ENCODE peak calls at places on chromosomes 4 and X, in eight cellular contexts. One of them, this sample, is unnamed.

GRCh38 chrX:110180176-110180927 is 137.5 kb downstream of the AMMECR1 start:
- DNase-seq in GM12878: no peak
- DNase-seq in sigmoid colon: no peak
- DNase-seq in tibial nerve: no peak
- DNase-seq in SK-N-SH: no peak
- DNase-seq in stomach: no peak
- DNase-seq in K562: no peak
- DNase-seq in suprapubic skin: no peak
- DNase-seq in this sample: no peak

GRCh38 chr4:78569291-78569821 is 17.8 kb downstream of the ANXA3 start:
- DNase-seq in K562: no peak
- DNase-seq in suprapubic skin: no peak
- DNase-seq in stomach: no peak
- DNase-seq in SK-N-SH: no peak
- DNase-seq in GM12878: no peak
- DNase-seq in sigmoid colon: no peak
- DNase-seq in tibial nerve: no peak
- DNase-seq in this sample: no peak

GRCh38 chr4:16598241-16599224 is 299.9 kb downstream of the LDB2 start:
- DNase-seq in sigmoid colon: no peak
- DNase-seq in K562: no peak
- DNase-seq in SK-N-SH: no peak
- DNase-seq in GM12878: no peak
- DNase-seq in tibial nerve: no peak
- DNase-seq in suprapubic skin: no peak
- DNase-seq in stomach: no peak
- DNase-seq in this sample: no peak

GRCh38 chr4:31051565-31051964 is 331.4 kb downstream of the PCDH7 start:
- DNase-seq in SK-N-SH: no peak
- DNase-seq in K562: no peak
- DNase-seq in stomach: no peak
- DNase-seq in sigmoid colon: no peak
- DNase-seq in suprapubic skin: no peak
- DNase-seq in tibial nerve: no peak
- DNase-seq in GM12878: no peak
- DNase-seq in this sample: no peak

GRCh38 chr4:120731561-120731960 is 191.0 kb downstream of the PRDM5 start:
- DNase-seq in tibial nerve: no peak
- DNase-seq in GM12878: no peak
- DNase-seq in sigmoid colon: no peak
- DNase-seq in stomach: no peak
- DNase-seq in K562: no peak
- DNase-seq in suprapubic skin: no peak
- DNase-seq in SK-N-SH: no peak
- DNase-seq in this sample: no peak

GRCh38 chr4:186904104-186904503 is 180.4 kb upstream of the FAT1 start:
- DNase-seq in K562: no peak
- DNase-seq in SK-N-SH: no peak
- DNase-seq in GM12878: no peak
- DNase-seq in tibial nerve: no peak
- DNase-seq in sigmoid colon: no peak
- DNase-seq in suprapubic skin: no peak
- DNase-seq in stomach: no peak
- DNase-seq in this sample: no peak

GRCh38 chr4:128191115-128191897 is 96.3 kb downstream of the PGRMC2 start:
- DNase-seq in SK-N-SH: peak; percentile 63
- DNase-seq in suprapubic skin: no peak
- DNase-seq in tibial nerve: peak; percentile 65
- DNase-seq in stomach: peak; percentile 70
- DNase-seq in K562: peak; percentile 65
- DNase-seq in sigmoid colon: peak; percentile 77
- DNase-seq in GM12878: peak; percentile 54
- DNase-seq in this sample: no peak

GRCh38 chrX:54087661-54088060 is 43.4 kb upstream of the PHF8 start:
- DNase-seq in tibial nerve: no peak
- DNase-seq in suprapubic skin: no peak
- DNase-seq in GM12878: no peak
- DNase-seq in sigmoid colon: no peak
- DNase-seq in SK-N-SH: no peak
- DNase-seq in stomach: no peak
- DNase-seq in K562: no peak
- DNase-seq in this sample: no peak

GRCh38 chrX:142149919-142150318 is 55.2 kb downstream of the MAGEC2 start:
- DNase-seq in sigmoid colon: no peak
- DNase-seq in tibial nerve: no peak
- DNase-seq in K562: no peak
- DNase-seq in stomach: no peak
- DNase-seq in suprapubic skin: no peak
- DNase-seq in GM12878: no peak
- DNase-seq in SK-N-SH: no peak
- DNase-seq in this sample: no peak

GRCh38 chr4:180057198-180057821 is 2185.9 kb upstream of the TENM3 start:
- DNase-seq in GM12878: no peak
- DNase-seq in suprapubic skin: no peak
- DNase-seq in sigmoid colon: no peak
- DNase-seq in stomach: no peak
- DNase-seq in SK-N-SH: peak; percentile 18
- DNase-seq in K562: no peak
- DNase-seq in tibial nerve: no peak
- DNase-seq in this sample: no peak

GRCh38 chrX:10444204-10444603 is 176.2 kb downstream of the MID1 start:
- DNase-seq in sigmoid colon: no peak
- DNase-seq in GM12878: no peak
- DNase-seq in SK-N-SH: no peak
- DNase-seq in suprapubic skin: no peak
- DNase-seq in tibial nerve: no peak
- DNase-seq in stomach: no peak
- DNase-seq in K562: no peak
- DNase-seq in this sample: no peak

GRCh38 chrX:6021316-6022091 is 207.2 kb downstream of the NLGN4X start:
- DNase-seq in sigmoid colon: no peak
- DNase-seq in GM12878: no peak
- DNase-seq in SK-N-SH: peak; percentile 29
- DNase-seq in stomach: peak; percentile 49
- DNase-seq in K562: no peak
- DNase-seq in tibial nerve: peak; percentile 35
- DNase-seq in suprapubic skin: no peak
- DNase-seq in this sample: no peak

GRCh38 chrX:146881521-146881920 is 67.0 kb upstream of the CXorf51A start:
- DNase-seq in stomach: no peak
- DNase-seq in sigmoid colon: no peak
- DNase-seq in K562: no peak
- DNase-seq in tibial nerve: no peak
- DNase-seq in suprapubic skin: no peak
- DNase-seq in GM12878: no peak
- DNase-seq in SK-N-SH: no peak
- DNase-seq in this sample: no peak

GRCh38 chr4:957581-958313 is 15.6 kb downstream of the DGKQ start:
- DNase-seq in sigmoid colon: peak; percentile 49
- DNase-seq in GM12878: no peak
- DNase-seq in K562: no peak
- DNase-seq in suprapubic skin: no peak
- DNase-seq in SK-N-SH: peak; percentile 21
- DNase-seq in stomach: no peak
- DNase-seq in tibial nerve: no peak
- DNase-seq in this sample: no peak

GRCh38 chr4:89222171-89222570 is 85.4 kb downstream of the GPRIN3 start:
- DNase-seq in SK-N-SH: no peak
- DNase-seq in suprapubic skin: no peak
- DNase-seq in tibial nerve: no peak
- DNase-seq in GM12878: peak; percentile 28
- DNase-seq in sigmoid colon: no peak
- DNase-seq in K562: no peak
- DNase-seq in stomach: no peak
- DNase-seq in this sample: no peak

GRCh38 chr4:17665852-17666251 is 51.4 kb downstream of the MED28 start:
- DNase-seq in SK-N-SH: no peak
- DNase-seq in K562: no peak
- DNase-seq in GM12878: no peak
- DNase-seq in suprapubic skin: no peak
- DNase-seq in sigmoid colon: no peak
- DNase-seq in stomach: no peak
- DNase-seq in tibial nerve: no peak
- DNase-seq in this sample: peak; percentile 79

GRCh38 chr4:90121961-90122748 is 5.0 kb upstream of the CCSER1 start:
- DNase-seq in stomach: no peak
- DNase-seq in SK-N-SH: no peak
- DNase-seq in suprapubic skin: no peak
- DNase-seq in tibial nerve: no peak
- DNase-seq in sigmoid colon: no peak
- DNase-seq in GM12878: no peak
- DNase-seq in K562: no peak
- DNase-seq in this sample: no peak

GRCh38 chr4:153488006-153488718 is 22.0 kb downstream of the TMEM131L start:
- DNase-seq in tibial nerve: no peak
- DNase-seq in GM12878: peak; percentile 94
- DNase-seq in suprapubic skin: no peak
- DNase-seq in K562: no peak
- DNase-seq in SK-N-SH: no peak
- DNase-seq in stomach: no peak
- DNase-seq in sigmoid colon: no peak
- DNase-seq in this sample: peak; percentile 92

GRCh38 chr4:53804719-53805118 is 213.4 kb upstream of the LNX1 start:
- DNase-seq in stomach: peak; percentile 67
- DNase-seq in SK-N-SH: no peak
- DNase-seq in tibial nerve: no peak
- DNase-seq in suprapubic skin: no peak
- DNase-seq in GM12878: peak; percentile 12
- DNase-seq in K562: peak; percentile 33
- DNase-seq in sigmoid colon: no peak
- DNase-seq in this sample: no peak

GRCh38 chr4:25727711-25728493 is 72.3 kb downstream of the SLC34A2 start:
- DNase-seq in suprapubic skin: no peak
- DNase-seq in GM12878: no peak
- DNase-seq in stomach: no peak
- DNase-seq in K562: no peak
- DNase-seq in sigmoid colon: no peak
- DNase-seq in SK-N-SH: no peak
- DNase-seq in tibial nerve: no peak
- DNase-seq in this sample: no peak

GRCh38 chr4:189355590-189355989 is 585.1 kb upstream of the FRG1 start:
- DNase-seq in suprapubic skin: no peak
- DNase-seq in sigmoid colon: no peak
- DNase-seq in tibial nerve: no peak
- DNase-seq in K562: no peak
- DNase-seq in GM12878: no peak
- DNase-seq in stomach: no peak
- DNase-seq in SK-N-SH: no peak
- DNase-seq in this sample: no peak

GRCh38 chr4:39446842-39447573 is 11.7 kb downstream of the RPL9 start:
- DNase-seq in GM12878: peak; percentile 48
- DNase-seq in SK-N-SH: no peak
- DNase-seq in stomach: peak; percentile 78
- DNase-seq in tibial nerve: no peak
- DNase-seq in sigmoid colon: peak; percentile 87
- DNase-seq in suprapubic skin: peak; percentile 86
- DNase-seq in K562: no peak
- DNase-seq in this sample: no peak

GRCh38 chr4:124509151-124509550 is 203.4 kb downstream of the ANKRD50 start:
- DNase-seq in suprapubic skin: no peak
- DNase-seq in stomach: no peak
- DNase-seq in K562: no peak
- DNase-seq in GM12878: no peak
- DNase-seq in tibial nerve: no peak
- DNase-seq in SK-N-SH: no peak
- DNase-seq in sigmoid colon: no peak
- DNase-seq in this sample: no peak

GRCh38 chr4:3396611-3397010 is 45.2 kb upstream of the HGFAC start:
- DNase-seq in GM12878: no peak
- DNase-seq in SK-N-SH: no peak
- DNase-seq in sigmoid colon: no peak
- DNase-seq in stomach: no peak
- DNase-seq in K562: no peak
- DNase-seq in tibial nerve: no peak
- DNase-seq in suprapubic skin: no peak
- DNase-seq in this sample: no peak

GRCh38 chr4:167233523-167234387 is 539 bp downstream of the SPOCK3 start:
- DNase-seq in suprapubic skin: no peak
- DNase-seq in K562: no peak
- DNase-seq in tibial nerve: no peak
- DNase-seq in sigmoid colon: no peak
- DNase-seq in GM12878: no peak
- DNase-seq in stomach: no peak
- DNase-seq in SK-N-SH: peak; percentile 51
- DNase-seq in this sample: no peak

GRCh38 chr4:173005912-173006633 is 162.5 kb upstream of the GALNT7 start:
- DNase-seq in K562: no peak
- DNase-seq in suprapubic skin: no peak
- DNase-seq in stomach: no peak
- DNase-seq in GM12878: no peak
- DNase-seq in sigmoid colon: no peak
- DNase-seq in tibial nerve: no peak
- DNase-seq in SK-N-SH: no peak
- DNase-seq in this sample: no peak

GRCh38 chrX:71181558-71181909 is 36.9 kb downstream of the NLGN3 start:
- DNase-seq in GM12878: no peak
- DNase-seq in stomach: no peak
- DNase-seq in suprapubic skin: no peak
- DNase-seq in SK-N-SH: peak; percentile 41
- DNase-seq in tibial nerve: peak; percentile 5
- DNase-seq in sigmoid colon: no peak
- DNase-seq in K562: peak; percentile 29
- DNase-seq in this sample: no peak

GRCh38 chrX:45710081-45710801 is 509.6 kb upstream of the DIPK2B start:
- DNase-seq in tibial nerve: no peak
- DNase-seq in suprapubic skin: no peak
- DNase-seq in GM12878: peak; percentile 69
- DNase-seq in stomach: no peak
- DNase-seq in sigmoid colon: no peak
- DNase-seq in K562: no peak
- DNase-seq in SK-N-SH: peak; percentile 2
- DNase-seq in this sample: no peak
- H3K27ac ChIP-seq in tibial nerve: peak overlapping the region; percentile 47
- H3K27ac ChIP-seq in suprapubic skin: no peak overlapping the region
- H3K27ac ChIP-seq in GM12878: no peak overlapping the region
- H3K27ac ChIP-seq in stomach: no peak overlapping the region
- H3K27ac ChIP-seq in sigmoid colon: no peak overlapping the region
- H3K27ac ChIP-seq in K562: no peak overlapping the region
- H3K27ac ChIP-seq in SK-N-SH: peak overlapping the region; percentile 99
- H3K27ac ChIP-seq in this sample: no peak overlapping the region

GRCh38 chr4:100023800-100024199 is 73.7 kb upstream of the H2AZ1 start:
- DNase-seq in SK-N-SH: no peak
- DNase-seq in sigmoid colon: no peak
- DNase-seq in K562: no peak
- DNase-seq in suprapubic skin: no peak
- DNase-seq in stomach: no peak
- DNase-seq in GM12878: no peak
- DNase-seq in tibial nerve: no peak
- DNase-seq in this sample: no peak
- H3K27me3 ChIP-seq in SK-N-SH: no peaks in the 10 kb centered on the region
- H3K27me3 ChIP-seq in sigmoid colon: no peaks in the 10 kb centered on the region
- H3K27me3 ChIP-seq in K562: no peaks in the 10 kb centered on the region
- H3K27me3 ChIP-seq in suprapubic skin: no peaks in the 10 kb centered on the region
- H3K27me3 ChIP-seq in stomach: no peaks in the 10 kb centered on the region
- H3K27me3 ChIP-seq in GM12878: no peaks in the 10 kb centered on the region
- H3K27me3 ChIP-seq in tibial nerve: no peaks in the 10 kb centered on the region
- H3K27me3 ChIP-seq in this sample: no peaks in the 10 kb centered on the region

GRCh38 chrX:2423899-2424298 is 76.9 kb downstream of the DHRSX start:
- DNase-seq in tibial nerve: no peak
- DNase-seq in SK-N-SH: no peak
- DNase-seq in suprapubic skin: peak; percentile 28
- DNase-seq in K562: no peak
- DNase-seq in stomach: no peak
- DNase-seq in sigmoid colon: no peak
- DNase-seq in GM12878: no peak
- DNase-seq in this sample: no peak
- TF ChIP-seq EP300 in tibial nerve: no peak
- TF ChIP-seq EP300 in SK-N-SH: no peak
- TF ChIP-seq EP300 in suprapubic skin: no peak
- TF ChIP-seq EP300 in K562: no peak
- TF ChIP-seq EP300 in stomach: no peak
- TF ChIP-seq EP300 in sigmoid colon: no peak
- TF ChIP-seq EP300 in GM12878: no peak
- TF ChIP-seq EP300 in this sample: no peak

GRCh38 chr4:113435893-113436292 is 325.6 kb downstream of the CAMK2D start:
- DNase-seq in GM12878: no peak
- DNase-seq in SK-N-SH: no peak
- DNase-seq in suprapubic skin: no peak
- DNase-seq in sigmoid colon: peak; percentile 85
- DNase-seq in tibial nerve: peak; percentile 70
- DNase-seq in stomach: no peak
- DNase-seq in K562: no peak
- DNase-seq in this sample: no peak
- H3K27ac ChIP-seq in GM12878: no peak overlapping the region
- H3K27ac ChIP-seq in SK-N-SH: peak overlapping the region; percentile 86
- H3K27ac ChIP-seq in suprapubic skin: peak overlapping the region; percentile 67
- H3K27ac ChIP-seq in sigmoid colon: peak overlapping the region; percentile 59
- H3K27ac ChIP-seq in tibial nerve: peak overlapping the region; percentile 68
- H3K27ac ChIP-seq in stomach: no peak overlapping the region
- H3K27ac ChIP-seq in K562: no peak overlapping the region
- H3K27ac ChIP-seq in this sample: peak overlapping the region; percentile 50

This sample was measured in esophagus muscularis mucosa.